ENCODE peak calls at places on chromosomes 5 and 9, in seven cellular contexts. T is GM23248; M is cardiac muscle cell; D is tibial nerve; I is stimulated activated CD8-positive, alpha-beta memory T cell treated with anti-CD3 and anti-CD28 coated beads, Interleukin-7, amount 100 ng/mL, for 1 hour; S is OCI-LY7; U is substantia nigra. G is an unnamed sample.

GRCh38 chr5:17625686-17626085 is 6.2 kb upstream of the TAF11L13 start:
- DNase-seq in I (no peak), T (no peak), D (no peak), U (no peak), S (no peak), M (no peak), G (no peak)

GRCh38 chr9:122095010-122095767 is 2.1 kb upstream of the TTLL11 start:
- DNase-seq in M (peak), U (no peak), S (peak), D (no peak), I (no peak), T (peak), G (no peak)

GRCh38 chr9:137613738-137614523 is 4.9 kb upstream of the EHMT1 start:
- DNase-seq in D (no peak), T (no peak), M (no peak), U (no peak), S (no peak), I (no peak), G (no peak)

GRCh38 chr5:155594270-155594669 is 580.7 kb downstream of the KIF4B start:
- DNase-seq in T (no peak), D (no peak), U (no peak), M (no peak), S (no peak), I (no peak), G (no peak)

GRCh38 chr9:127519301-127520166 is 68.2 kb downstream of the LRSAM1 start:
- DNase-seq in S (no peak), T (peak), I (no peak), M (no peak), U (no peak), D (no peak), G (no peak)

GRCh38 chr5:177997319-177997670 is 1.3 kb upstream of the PROP1 start:
- DNase-seq in T (peak), M (no peak), U (no peak), S (no peak), I (no peak), D (no peak), G (no peak)

GRCh38 chr9:37619806-37620205 is 27.4 kb upstream of the TOMM5 start:
- DNase-seq in S (no peak), T (no peak), I (no peak), D (no peak), M (no peak), U (no peak), G (no peak)

GRCh38 chr9:137265496-137266161 is 10.5 kb downstream of the NELFB start:
- DNase-seq in D (no peak), U (no peak), I (no peak), T (no peak), S (no peak), M (no peak), G (no peak)

GRCh38 chr9:121714075-121714705 is 62.8 kb downstream of the DAB2IP start:
- DNase-seq in T (no peak), S (no peak), I (no peak), D (no peak), M (no peak), U (no peak), G (no peak)

GRCh38 chr9:89387970-89388867 is 69.9 kb downstream of the SECISBP2 start:
- DNase-seq in M (no peak), U (no peak), I (no peak), D (peak), T (peak), S (no peak), G (no peak)

GRCh38 chr5:1885476-1885755 is 2.7 kb upstream of the IRX4 start:
- DNase-seq in D (no peak), S (no peak), T (no peak), M (no peak), I (no peak), U (no peak), G (no peak)

GRCh38 chr5:177366528-177367322 is 9.0 kb downstream of the RGS14 start:
- DNase-seq in D (peak), M (peak), I (no peak), S (no peak), U (no peak), T (peak), G (no peak)

GRCh38 chr9:23375511-23375910 is 450.5 kb downstream of the ELAVL2 start:
- DNase-seq in M (peak), I (no peak), S (no peak), D (no peak), U (no peak), T (peak), G (no peak)

GRCh38 chr5:93588586-93589347 is 5.7 kb downstream of the NR2F1 start:
- DNase-seq in T (no peak), D (no peak), M (no peak), U (no peak), I (no peak), S (no peak), G (no peak)

GRCh38 chr5:133130387-133131118 is 78.7 kb downstream of the HSPA4 start:
- DNase-seq in D (no peak), S (no peak), I (no peak), T (no peak), M (no peak), U (no peak), G (no peak)

GRCh38 chr9:78144008-78144381 is 91.9 kb upstream of the CEP78 start:
- DNase-seq in I (no peak), T (no peak), D (no peak), S (no peak), M (no peak), U (no peak), G (no peak)

G was measured in SK-N-MC.